ENCODE peak calls at places on chromosomes 5 and 9, in nine cellular contexts. One of them, this sample, is unnamed.

GRCh38 chr9:133355881-133356357 is 368 bp downstream of the SURF1 start:
- DNase-seq in cardiac muscle cell: no peak
- DNase-seq in left lung: no peak
- DNase-seq in OCI-LY7: peak
- DNase-seq in esophagus squamous epithelium: no peak
- DNase-seq in AG04449: no peak
- DNase-seq in CD8-positive, alpha-beta T cell: no peak
- DNase-seq in foreskin fibroblast: no peak
- DNase-seq in A549: no peak
- DNase-seq in this sample: no peak

GRCh38 chr5:162529886-162530285 is 462.3 kb downstream of the GABRG2 start:
- DNase-seq in foreskin fibroblast: no peak
- DNase-seq in esophagus squamous epithelium: no peak
- DNase-seq in A549: no peak
- DNase-seq in AG04449: no peak
- DNase-seq in CD8-positive, alpha-beta T cell: no peak
- DNase-seq in left lung: no peak
- DNase-seq in OCI-LY7: no peak
- DNase-seq in cardiac muscle cell: no peak
- DNase-seq in this sample: no peak

GRCh38 chr5:139566611-139567010 is 5.5 kb downstream of the UBE2D2 start:
- DNase-seq in OCI-LY7: no peak
- DNase-seq in AG04449: no peak
- DNase-seq in CD8-positive, alpha-beta T cell: no peak
- DNase-seq in cardiac muscle cell: no peak
- DNase-seq in foreskin fibroblast: no peak
- DNase-seq in left lung: no peak
- DNase-seq in A549: no peak
- DNase-seq in esophagus squamous epithelium: no peak
- DNase-seq in this sample: no peak

GRCh38 chr5:160356550-160357347 is 13.7 kb downstream of the C1QTNF2 start:
- DNase-seq in CD8-positive, alpha-beta T cell: no peak
- DNase-seq in cardiac muscle cell: no peak
- DNase-seq in OCI-LY7: no peak
- DNase-seq in A549: no peak
- DNase-seq in left lung: no peak
- DNase-seq in AG04449: no peak
- DNase-seq in esophagus squamous epithelium: no peak
- DNase-seq in foreskin fibroblast: no peak
- DNase-seq in this sample: no peak

GRCh38 chr9:73810585-73811215 is 659.0 kb downstream of the ANXA1 start:
- DNase-seq in AG04449: no peak
- DNase-seq in cardiac muscle cell: no peak
- DNase-seq in esophagus squamous epithelium: no peak
- DNase-seq in CD8-positive, alpha-beta T cell: no peak
- DNase-seq in left lung: no peak
- DNase-seq in foreskin fibroblast: peak
- DNase-seq in A549: no peak
- DNase-seq in OCI-LY7: no peak
- DNase-seq in this sample: no peak

GRCh38 chr5:120794121-120794520 is 330.0 kb downstream of the PRR16 start:
- DNase-seq in OCI-LY7: no peak
- DNase-seq in foreskin fibroblast: no peak
- DNase-seq in CD8-positive, alpha-beta T cell: no peak
- DNase-seq in left lung: no peak
- DNase-seq in A549: no peak
- DNase-seq in esophagus squamous epithelium: no peak
- DNase-seq in AG04449: no peak
- DNase-seq in cardiac muscle cell: no peak
- DNase-seq in this sample: no peak

GRCh38 chr5:112684737-112685136 is 52.9 kb upstream of the APC start:
- DNase-seq in CD8-positive, alpha-beta T cell: no peak
- DNase-seq in cardiac muscle cell: no peak
- DNase-seq in AG04449: peak
- DNase-seq in A549: no peak
- DNase-seq in OCI-LY7: peak
- DNase-seq in esophagus squamous epithelium: no peak
- DNase-seq in left lung: no peak
- DNase-seq in foreskin fibroblast: no peak
- DNase-seq in this sample: peak

GRCh38 chr9:113563856-113564514 is 100.5 kb downstream of the RGS3 start:
- DNase-seq in foreskin fibroblast: no peak
- DNase-seq in OCI-LY7: no peak
- DNase-seq in AG04449: no peak
- DNase-seq in esophagus squamous epithelium: no peak
- DNase-seq in left lung: peak
- DNase-seq in cardiac muscle cell: no peak
- DNase-seq in A549: no peak
- DNase-seq in CD8-positive, alpha-beta T cell: no peak
- DNase-seq in this sample: no peak

GRCh38 chr9:91395106-91395552 is 28.5 kb downstream of the NFIL3 start:
- DNase-seq in left lung: no peak
- DNase-seq in esophagus squamous epithelium: no peak
- DNase-seq in AG04449: no peak
- DNase-seq in CD8-positive, alpha-beta T cell: no peak
- DNase-seq in OCI-LY7: no peak
- DNase-seq in foreskin fibroblast: peak
- DNase-seq in cardiac muscle cell: no peak
- DNase-seq in A549: peak
- DNase-seq in this sample: no peak

GRCh38 chr9:68720656-68721313 is 15.7 kb downstream of the PIP5K1B start:
- DNase-seq in OCI-LY7: no peak
- DNase-seq in A549: no peak
- DNase-seq in esophagus squamous epithelium: no peak
- DNase-seq in foreskin fibroblast: no peak
- DNase-seq in CD8-positive, alpha-beta T cell: no peak
- DNase-seq in cardiac muscle cell: no peak
- DNase-seq in AG04449: no peak
- DNase-seq in left lung: no peak
- DNase-seq in this sample: no peak

GRCh38 chr9:87799503-87799902 is 73.6 kb downstream of the CTSL start:
- DNase-seq in OCI-LY7: no peak
- DNase-seq in esophagus squamous epithelium: no peak
- DNase-seq in CD8-positive, alpha-beta T cell: no peak
- DNase-seq in foreskin fibroblast: no peak
- DNase-seq in A549: no peak
- DNase-seq in left lung: no peak
- DNase-seq in cardiac muscle cell: no peak
- DNase-seq in AG04449: no peak
- DNase-seq in this sample: no peak

GRCh38 chr9:95561913-95562312 is 45.1 kb upstream of the PTCH1 start:
- DNase-seq in A549: no peak
- DNase-seq in foreskin fibroblast: no peak
- DNase-seq in OCI-LY7: no peak
- DNase-seq in AG04449: no peak
- DNase-seq in cardiac muscle cell: no peak
- DNase-seq in left lung: no peak
- DNase-seq in CD8-positive, alpha-beta T cell: no peak
- DNase-seq in esophagus squamous epithelium: no peak
- DNase-seq in this sample: no peak

GRCh38 chr5:65525726-65526125 is 37.2 kb downstream of the CENPK start:
- DNase-seq in left lung: no peak
- DNase-seq in A549: no peak
- DNase-seq in esophagus squamous epithelium: no peak
- DNase-seq in foreskin fibroblast: no peak
- DNase-seq in cardiac muscle cell: no peak
- DNase-seq in AG04449: no peak
- DNase-seq in OCI-LY7: no peak
- DNase-seq in CD8-positive, alpha-beta T cell: no peak
- DNase-seq in this sample: no peak

GRCh38 chr9:8916771-8917170 is 1117.2 kb upstream of the DMAC1 start:
- DNase-seq in CD8-positive, alpha-beta T cell: no peak
- DNase-seq in A549: no peak
- DNase-seq in left lung: no peak
- DNase-seq in OCI-LY7: no peak
- DNase-seq in esophagus squamous epithelium: no peak
- DNase-seq in cardiac muscle cell: no peak
- DNase-seq in AG04449: no peak
- DNase-seq in foreskin fibroblast: no peak
- DNase-seq in this sample: no peak

GRCh38 chr5:62473209-62473608 is 60.6 kb downstream of the IPO11 start:
- DNase-seq in cardiac muscle cell: no peak
- DNase-seq in AG04449: no peak
- DNase-seq in OCI-LY7: no peak
- DNase-seq in esophagus squamous epithelium: no peak
- DNase-seq in foreskin fibroblast: no peak
- DNase-seq in A549: no peak
- DNase-seq in CD8-positive, alpha-beta T cell: no peak
- DNase-seq in left lung: no peak
- DNase-seq in this sample: no peak

GRCh38 chr5:5421149-5421960 is 1.1 kb upstream of the ICE1 start:
- DNase-seq in esophagus squamous epithelium: no peak
- DNase-seq in cardiac muscle cell: no peak
- DNase-seq in OCI-LY7: peak
- DNase-seq in A549: no peak
- DNase-seq in AG04449: no peak
- DNase-seq in foreskin fibroblast: no peak
- DNase-seq in left lung: no peak
- DNase-seq in CD8-positive, alpha-beta T cell: no peak
- DNase-seq in this sample: no peak

GRCh38 chr5:90305022-90305720 is 104.4 kb downstream of the CETN3 start:
- DNase-seq in A549: no peak
- DNase-seq in foreskin fibroblast: no peak
- DNase-seq in OCI-LY7: no peak
- DNase-seq in cardiac muscle cell: no peak
- DNase-seq in esophagus squamous epithelium: no peak
- DNase-seq in AG04449: no peak
- DNase-seq in CD8-positive, alpha-beta T cell: no peak
- DNase-seq in left lung: no peak
- DNase-seq in this sample: no peak
- H3K4me3 ChIP-seq in A549: no peak
- H3K4me3 ChIP-seq in foreskin fibroblast: no peak
- H3K4me3 ChIP-seq in OCI-LY7: no peak
- H3K4me3 ChIP-seq in cardiac muscle cell: no peak
- H3K4me3 ChIP-seq in esophagus squamous epithelium: no peak
- H3K4me3 ChIP-seq in AG04449: no peak
- H3K4me3 ChIP-seq in CD8-positive, alpha-beta T cell: no peak
- H3K4me3 ChIP-seq in left lung: no peak
- H3K4me3 ChIP-seq in this sample: no peak

DNA sequence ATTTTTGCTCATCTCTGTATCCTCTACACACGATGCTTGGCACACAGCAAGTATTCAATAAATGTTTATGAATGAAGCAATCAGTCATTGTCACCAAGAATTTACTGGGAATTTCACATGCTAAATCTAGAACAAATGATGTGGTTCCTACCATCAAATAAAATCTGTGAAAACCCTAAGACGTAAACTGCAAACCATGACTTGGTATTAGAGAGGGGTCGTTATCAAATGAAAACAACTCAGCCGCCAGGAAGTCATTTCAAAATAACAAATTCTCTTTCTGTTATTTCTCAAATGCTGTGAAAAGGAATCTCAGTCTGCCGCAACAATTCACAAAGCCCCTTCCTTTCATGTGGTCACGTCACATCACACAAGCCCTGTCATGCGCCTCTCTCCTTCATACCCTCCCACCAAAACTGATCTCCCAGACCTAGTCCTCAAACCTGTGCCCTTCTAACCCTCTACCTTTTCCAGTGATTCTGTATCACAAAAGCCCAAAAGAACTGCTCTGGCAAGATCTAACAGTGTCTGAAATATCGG is 173.6 kb downstream of the DEPDC1B start:
- DNase-seq in foreskin fibroblast: no peak
- DNase-seq in OCI-LY7: no peak
- DNase-seq in AG04449: no peak
- DNase-seq in CD8-positive, alpha-beta T cell: no peak
- DNase-seq in esophagus squamous epithelium: no peak
- DNase-seq in left lung: no peak
- DNase-seq in cardiac muscle cell: no peak
- DNase-seq in A549: no peak
- DNase-seq in this sample: no peak
- H3K4me3 ChIP-seq in foreskin fibroblast: no peak
- H3K4me3 ChIP-seq in OCI-LY7: no peak
- H3K4me3 ChIP-seq in AG04449: no peak
- H3K4me3 ChIP-seq in CD8-positive, alpha-beta T cell: no peak
- H3K4me3 ChIP-seq in esophagus squamous epithelium: no peak
- H3K4me3 ChIP-seq in left lung: no peak
- H3K4me3 ChIP-seq in cardiac muscle cell: no peak
- H3K4me3 ChIP-seq in A549: no peak
- H3K4me3 ChIP-seq in this sample: no peak

GRCh38 chr5:98772415-98773213 is 849 bp upstream of the RGMB start:
- DNase-seq in AG04449: no peak
- DNase-seq in A549: peak
- DNase-seq in foreskin fibroblast: no peak
- DNase-seq in cardiac muscle cell: peak
- DNase-seq in CD8-positive, alpha-beta T cell: peak
- DNase-seq in OCI-LY7: no peak
- DNase-seq in left lung: peak
- DNase-seq in esophagus squamous epithelium: peak
- DNase-seq in this sample: peak
- H3K4me3 ChIP-seq in AG04449: peak
- H3K4me3 ChIP-seq in A549: peak
- H3K4me3 ChIP-seq in foreskin fibroblast: peak
- H3K4me3 ChIP-seq in cardiac muscle cell: peak
- H3K4me3 ChIP-seq in CD8-positive, alpha-beta T cell: peak
- H3K4me3 ChIP-seq in OCI-LY7: peak
- H3K4me3 ChIP-seq in left lung: peak
- H3K4me3 ChIP-seq in esophagus squamous epithelium: peak
- H3K4me3 ChIP-seq in this sample: peak

GRCh38 chr9:17906841-17907779 is 328.2 kb downstream of the SH3GL2 start:
- DNase-seq in OCI-LY7: no peak
- DNase-seq in cardiac muscle cell: peak
- DNase-seq in esophagus squamous epithelium: no peak
- DNase-seq in A549: no peak
- DNase-seq in AG04449: no peak
- DNase-seq in foreskin fibroblast: no peak
- DNase-seq in CD8-positive, alpha-beta T cell: no peak
- DNase-seq in left lung: no peak
- DNase-seq in this sample: no peak
- H3K4me3 ChIP-seq in OCI-LY7: no peak
- H3K4me3 ChIP-seq in cardiac muscle cell: peak
- H3K4me3 ChIP-seq in esophagus squamous epithelium: peak
- H3K4me3 ChIP-seq in A549: no peak
- H3K4me3 ChIP-seq in AG04449: no peak
- H3K4me3 ChIP-seq in foreskin fibroblast: no peak
- H3K4me3 ChIP-seq in CD8-positive, alpha-beta T cell: no peak
- H3K4me3 ChIP-seq in left lung: no peak
- H3K4me3 ChIP-seq in this sample: no peak

This sample was measured in MG63.